ENCODE peak calls at places on chromosomes 4 and X, in six cellular contexts. One of them, this sample, is unnamed.

GRCh38 chrX:40012039-40012799 is 85.5 kb downstream of the BCOR start:
- DNase-seq in AG09319: no peak
- DNase-seq in tibial nerve: no peak
- DNase-seq in MCF 10A: peak
- DNase-seq in endothelial cell: peak
- DNase-seq in neural crest cell: no peak
- DNase-seq in this sample: peak

GRCh38 chrX:16125520-16126149 is 2.3 kb downstream of the GRPR start:
- DNase-seq in AG09319: no peak
- DNase-seq in tibial nerve: no peak
- DNase-seq in MCF 10A: no peak
- DNase-seq in endothelial cell: no peak
- DNase-seq in neural crest cell: no peak
- DNase-seq in this sample: no peak

GRCh38 chrX:78321809-78322208 is 5.6 kb downstream of the CYSLTR1 start:
- DNase-seq in AG09319: no peak
- DNase-seq in tibial nerve: no peak
- DNase-seq in MCF 10A: peak
- DNase-seq in endothelial cell: no peak
- DNase-seq in neural crest cell: no peak
- DNase-seq in this sample: peak

GRCh38 chr4:151933122-151933827 is 172.5 kb upstream of the GATB start:
- DNase-seq in AG09319: no peak
- DNase-seq in tibial nerve: no peak
- DNase-seq in MCF 10A: no peak
- DNase-seq in endothelial cell: no peak
- DNase-seq in neural crest cell: no peak
- DNase-seq in this sample: no peak

GRCh38 chr4:71833175-71833900 is 49.5 kb upstream of the GC start:
- DNase-seq in AG09319: no peak
- DNase-seq in tibial nerve: no peak
- DNase-seq in MCF 10A: peak
- DNase-seq in endothelial cell: no peak
- DNase-seq in neural crest cell: no peak
- DNase-seq in this sample: peak

GRCh38 chr4:174613979-174614378 is 91.7 kb upstream of the HPGD start:
- DNase-seq in AG09319: no peak
- DNase-seq in tibial nerve: no peak
- DNase-seq in MCF 10A: no peak
- DNase-seq in endothelial cell: no peak
- DNase-seq in neural crest cell: no peak
- DNase-seq in this sample: no peak

GRCh38 chr4:74933562-74934015 is 673 bp downstream of the PARM1 start:
- DNase-seq in AG09319: no peak
- DNase-seq in tibial nerve: no peak
- DNase-seq in MCF 10A: peak
- DNase-seq in endothelial cell: peak
- DNase-seq in neural crest cell: no peak
- DNase-seq in this sample: no peak

GRCh38 chr4:186827542-186827887 is 103.9 kb upstream of the FAT1 start:
- DNase-seq in AG09319: no peak
- DNase-seq in tibial nerve: no peak
- DNase-seq in MCF 10A: no peak
- DNase-seq in endothelial cell: no peak
- DNase-seq in neural crest cell: no peak
- DNase-seq in this sample: no peak

GRCh38 chrX:102546818-102547493 is 30.4 kb upstream of the TMSB15A start:
- DNase-seq in AG09319: no peak
- DNase-seq in tibial nerve: no peak
- DNase-seq in MCF 10A: no peak
- DNase-seq in endothelial cell: no peak
- DNase-seq in neural crest cell: no peak
- DNase-seq in this sample: no peak

GRCh38 chr4:1109332-1109731 is 4.0 kb downstream of the RNF212 start:
- DNase-seq in AG09319: no peak
- DNase-seq in tibial nerve: no peak
- DNase-seq in MCF 10A: no peak
- DNase-seq in endothelial cell: no peak
- DNase-seq in neural crest cell: no peak
- DNase-seq in this sample: no peak

GRCh38 chr4:37236165-37236564 is 8.4 kb upstream of the NWD2 start:
- DNase-seq in AG09319: no peak
- DNase-seq in tibial nerve: no peak
- DNase-seq in MCF 10A: peak
- DNase-seq in endothelial cell: no peak
- DNase-seq in neural crest cell: no peak
- DNase-seq in this sample: peak

GRCh38 chr4:178917756-178918155 is 1475.5 kb upstream of the AGA start:
- DNase-seq in AG09319: no peak
- DNase-seq in tibial nerve: no peak
- DNase-seq in MCF 10A: no peak
- DNase-seq in endothelial cell: no peak
- DNase-seq in neural crest cell: no peak
- DNase-seq in this sample: no peak

GRCh38 chr4:70734971-70735370 is 13.2 kb downstream of the RUFY3 start:
- DNase-seq in AG09319: no peak
- DNase-seq in tibial nerve: no peak
- DNase-seq in MCF 10A: no peak
- DNase-seq in endothelial cell: no peak
- DNase-seq in neural crest cell: no peak
- DNase-seq in this sample: no peak

GRCh38 chrX:133645251-133645650 is 230.0 kb upstream of the GPC4 start:
- DNase-seq in AG09319: no peak
- DNase-seq in tibial nerve: no peak
- DNase-seq in MCF 10A: no peak
- DNase-seq in endothelial cell: no peak
- DNase-seq in neural crest cell: no peak
- DNase-seq in this sample: no peak

GRCh38 chr4:142817442-142817841 is 28.7 kb downstream of the INPP4B start:
- DNase-seq in AG09319: peak
- DNase-seq in tibial nerve: no peak
- DNase-seq in MCF 10A: peak
- DNase-seq in endothelial cell: no peak
- DNase-seq in neural crest cell: no peak
- DNase-seq in this sample: peak

GRCh38 chr4:74456056-74456744 is 11.3 kb downstream of the AREG start:
- DNase-seq in AG09319: no peak
- DNase-seq in tibial nerve: no peak
- DNase-seq in MCF 10A: peak
- DNase-seq in endothelial cell: no peak
- DNase-seq in neural crest cell: no peak
- DNase-seq in this sample: peak

GRCh38 chrX:15416133-15416993 is 32.1 kb upstream of the VEGFD start:
- DNase-seq in AG09319: no peak
- DNase-seq in tibial nerve: no peak
- DNase-seq in MCF 10A: no peak
- DNase-seq in endothelial cell: no peak
- DNase-seq in neural crest cell: no peak
- DNase-seq in this sample: no peak

GRCh38 chr4:118920247-118920646 is 31.6 kb downstream of the SYNPO2 start:
- DNase-seq in AG09319: no peak
- DNase-seq in tibial nerve: no peak
- DNase-seq in MCF 10A: no peak
- DNase-seq in endothelial cell: no peak
- DNase-seq in neural crest cell: no peak
- DNase-seq in this sample: no peak

GRCh38 chr4:150581206-150581605 is 745 bp upstream of the MAB21L2 start:
- DNase-seq in AG09319: no peak
- DNase-seq in tibial nerve: no peak
- DNase-seq in MCF 10A: no peak
- DNase-seq in endothelial cell: no peak
- DNase-seq in neural crest cell: no peak
- DNase-seq in this sample: no peak

GRCh38 chrX:41956027-41956426 is 32.7 kb upstream of the CASK start:
- DNase-seq in AG09319: no peak
- DNase-seq in tibial nerve: no peak
- DNase-seq in MCF 10A: no peak
- DNase-seq in endothelial cell: no peak
- DNase-seq in neural crest cell: no peak
- DNase-seq in this sample: no peak

GRCh38 chr4:82623284-82623683 is 61.5 kb upstream of the TMEM150C start:
- DNase-seq in AG09319: no peak
- DNase-seq in tibial nerve: no peak
- DNase-seq in MCF 10A: no peak
- DNase-seq in endothelial cell: no peak
- DNase-seq in neural crest cell: no peak
- DNase-seq in this sample: no peak

GRCh38 chr4:156870166-156870565 is 101.4 kb downstream of the PDGFC start:
- DNase-seq in AG09319: no peak
- DNase-seq in tibial nerve: no peak
- DNase-seq in MCF 10A: peak
- DNase-seq in endothelial cell: no peak
- DNase-seq in neural crest cell: no peak
- DNase-seq in this sample: no peak

GRCh38 chr4:165588534-165589310 is 209.9 kb downstream of the CPE start:
- DNase-seq in AG09319: no peak
- DNase-seq in tibial nerve: no peak
- DNase-seq in MCF 10A: no peak
- DNase-seq in endothelial cell: no peak
- DNase-seq in neural crest cell: no peak
- DNase-seq in this sample: no peak

GRCh38 chrX:20112022-20112421 is 4.7 kb downstream of the MAP7D2 start:
- DNase-seq in AG09319: no peak
- DNase-seq in tibial nerve: no peak
- DNase-seq in MCF 10A: no peak
- DNase-seq in endothelial cell: no peak
- DNase-seq in neural crest cell: no peak
- DNase-seq in this sample: no peak

GRCh38 chrX:139831689-139832456 is 101.0 kb downstream of the ATP11C start:
- DNase-seq in AG09319: peak
- DNase-seq in tibial nerve: no peak
- DNase-seq in MCF 10A: peak
- DNase-seq in endothelial cell: no peak
- DNase-seq in neural crest cell: no peak
- DNase-seq in this sample: peak

GRCh38 chr4:184812651-184813181 is 13.1 kb downstream of the ACSL1 start:
- DNase-seq in AG09319: no peak
- DNase-seq in tibial nerve: no peak
- DNase-seq in MCF 10A: peak
- DNase-seq in endothelial cell: no peak
- DNase-seq in neural crest cell: no peak
- DNase-seq in this sample: peak

GRCh38 chrX:40132751-40133150 is 35.0 kb upstream of the BCOR start:
- DNase-seq in AG09319: peak
- DNase-seq in tibial nerve: peak
- DNase-seq in MCF 10A: peak
- DNase-seq in endothelial cell: no peak
- DNase-seq in neural crest cell: no peak
- DNase-seq in this sample: peak

GRCh38 chr4:126051709-126052424 is 737.1 kb downstream of the FAT4 start:
- DNase-seq in AG09319: peak
- DNase-seq in tibial nerve: no peak
- DNase-seq in MCF 10A: peak
- DNase-seq in endothelial cell: no peak
- DNase-seq in neural crest cell: no peak
- DNase-seq in this sample: peak
- TF ChIP-seq CTCF in AG09319: peak
- TF ChIP-seq CTCF in tibial nerve: no peak
- TF ChIP-seq CTCF in MCF 10A: no peak
- TF ChIP-seq CTCF in endothelial cell: no peak
- TF ChIP-seq CTCF in neural crest cell: peak
- TF ChIP-seq CTCF in this sample: peak

GRCh38 chrX:17654116-17654515 is 83.2 kb upstream of the SCML1 start:
- DNase-seq in AG09319: no peak
- DNase-seq in tibial nerve: no peak
- DNase-seq in MCF 10A: no peak
- DNase-seq in endothelial cell: no peak
- DNase-seq in neural crest cell: no peak
- DNase-seq in this sample: no peak

GRCh38 chrX:17656035-17656418 is 81.3 kb upstream of the SCML1 start:
- DNase-seq in AG09319: no peak
- DNase-seq in tibial nerve: no peak
- DNase-seq in MCF 10A: no peak
- DNase-seq in endothelial cell: no peak
- DNase-seq in neural crest cell: no peak
- DNase-seq in this sample: no peak

GRCh38 chrX:17656556-17656955 is 80.7 kb upstream of the SCML1 start:
- DNase-seq in AG09319: no peak
- DNase-seq in tibial nerve: no peak
- DNase-seq in MCF 10A: no peak
- DNase-seq in endothelial cell: no peak
- DNase-seq in neural crest cell: no peak
- DNase-seq in this sample: no peak

GRCh38 chrX:17655232-17656034 is 81.9 kb upstream of the SCML1 start:
- DNase-seq in AG09319: no peak
- DNase-seq in tibial nerve: no peak
- DNase-seq in MCF 10A: no peak
- DNase-seq in endothelial cell: peak
- DNase-seq in neural crest cell: peak
- DNase-seq in this sample: no peak
- TF ChIP-seq CTCF in AG09319: no peak
- TF ChIP-seq CTCF in tibial nerve: no peak
- TF ChIP-seq CTCF in MCF 10A: no peak
- TF ChIP-seq CTCF in endothelial cell: no peak
- TF ChIP-seq CTCF in neural crest cell: peak
- TF ChIP-seq CTCF in this sample: no peak

GRCh38 chrX:126137899-126138298 is 28.2 kb downstream of the DCAF12L2 start:
- DNase-seq in AG09319: no peak
- DNase-seq in tibial nerve: no peak
- DNase-seq in MCF 10A: peak
- DNase-seq in endothelial cell: peak
- DNase-seq in neural crest cell: no peak
- DNase-seq in this sample: peak
- TF ChIP-seq CTCF in AG09319: no peak
- TF ChIP-seq CTCF in tibial nerve: no peak
- TF ChIP-seq CTCF in MCF 10A: peak
- TF ChIP-seq CTCF in endothelial cell: no peak
- TF ChIP-seq CTCF in neural crest cell: peak
- TF ChIP-seq CTCF in this sample: peak

GRCh38 chr4:127783971-127784519 is 1.9 kb downstream of the HSPA4L start:
- DNase-seq in AG09319: no peak
- DNase-seq in tibial nerve: no peak
- DNase-seq in MCF 10A: peak
- DNase-seq in endothelial cell: no peak
- DNase-seq in neural crest cell: no peak
- DNase-seq in this sample: peak

GRCh38 chr4:127793528-127793927 is 11.4 kb downstream of the HSPA4L start:
- DNase-seq in AG09319: no peak
- DNase-seq in tibial nerve: no peak
- DNase-seq in MCF 10A: no peak
- DNase-seq in endothelial cell: no peak
- DNase-seq in neural crest cell: no peak
- DNase-seq in this sample: no peak

GRCh38 chr4:127783026-127783769 is 1.1 kb downstream of the HSPA4L start:
- DNase-seq in AG09319: peak
- DNase-seq in tibial nerve: peak
- DNase-seq in MCF 10A: peak
- DNase-seq in endothelial cell: peak
- DNase-seq in neural crest cell: peak
- DNase-seq in this sample: peak

DNA sequence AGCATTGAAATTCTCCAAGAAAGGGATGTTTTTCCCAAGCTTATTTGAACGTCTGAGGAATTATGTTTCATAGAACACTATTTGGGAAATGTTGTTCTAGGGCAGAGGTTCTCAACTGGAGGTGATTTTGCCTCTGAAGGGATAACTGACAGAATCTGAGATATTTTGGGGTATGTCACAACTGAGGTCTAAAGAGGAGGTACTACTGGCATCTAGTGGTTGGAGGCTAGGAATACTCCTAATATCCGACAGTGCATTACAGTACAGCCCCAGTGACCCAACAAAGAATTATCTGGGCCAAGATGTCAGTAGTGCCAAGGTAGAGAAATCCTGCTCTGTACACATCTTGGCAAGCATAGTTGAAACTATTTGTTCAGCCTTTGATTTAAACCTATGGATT is 6.4 kb downstream of the HSPA4L start:
- DNase-seq in AG09319: no peak
- DNase-seq in tibial nerve: no peak
- DNase-seq in MCF 10A: peak
- DNase-seq in endothelial cell: no peak
- DNase-seq in neural crest cell: no peak
- DNase-seq in this sample: peak
- TF ChIP-seq CTCF in AG09319: no peak
- TF ChIP-seq CTCF in tibial nerve: no peak
- TF ChIP-seq CTCF in MCF 10A: no peak
- TF ChIP-seq CTCF in endothelial cell: no peak
- TF ChIP-seq CTCF in neural crest cell: peak
- TF ChIP-seq CTCF in this sample: peak

This sample was measured in bronchial epithelial cell.